ENCODE peak calls at places on chromosomes 2 and 18, in ten cellular contexts. Z, A, T, J, C, Q, K, S, E and W are unnamed samples.

GRCh38 chr2:39871291-39871761 is 92.3 kb upstream of the THUMPD2 start:
- DNase-seq in Z (no peak), A (no peak), T (no peak), J (peak; percentile 24), C (no peak), Q (no peak), K (no peak), S (no peak), E (no peak), W (peak; percentile 9)

GRCh38 chr2:237734905-237735623 is 63.5 kb upstream of the RBM44 start:
- DNase-seq in Z (no peak), A (no peak), T (no peak), J (no peak), C (no peak), Q (no peak), K (no peak), S (no peak), E (no peak), W (no peak)

GRCh38 chr2:43199492-43200481 is 26.6 kb downstream of the ZFP36L2 start:
- DNase-seq in Z (peak; percentile 76), A (peak; percentile 86), T (no peak), J (no peak), C (no peak), Q (no peak), K (no peak), S (no peak), E (no peak), W (no peak)

GRCh38 chr18:55786651-55787272 is 198.8 kb upstream of the TCF4 start:
- DNase-seq in Z (no peak), A (no peak), T (no peak), J (no peak), C (no peak), Q (no peak), K (no peak), S (no peak), E (no peak), W (no peak)

GRCh38 chr2:77479895-77480294 is 42.3 kb downstream of the LRRTM4 start:
- DNase-seq in Z (no peak), A (no peak), T (no peak), J (no peak), C (no peak), Q (no peak), K (no peak), S (no peak), E (no peak), W (no peak)

GRCh38 chr2:192029089-192029488 is 165.6 kb downstream of the TMEFF2 start:
- DNase-seq in Z (no peak), A (peak; percentile 89), T (no peak), J (peak; percentile 12), C (no peak), Q (no peak), K (no peak), S (no peak), E (no peak), W (peak; percentile 43)

GRCh38 chr18:12295389-12296086 is 12.5 kb upstream of the TUBB6 start:
- DNase-seq in Z (no peak), A (no peak), T (no peak), J (no peak), C (no peak), Q (no peak), K (no peak), S (no peak), E (no peak), W (no peak)

GRCh38 chr2:224722777-224723176 is 6.6 kb upstream of the CCDC195 start:
- DNase-seq in Z (no peak), A (no peak), T (no peak), J (no peak), C (no peak), Q (no peak), K (no peak), S (no peak), E (no peak), W (no peak)

GRCh38 chr2:42640261-42640660 is 71.8 kb downstream of the MTA3 start:
- DNase-seq in Z (no peak), A (no peak), T (no peak), J (no peak), C (no peak), Q (no peak), K (no peak), S (no peak), E (no peak), W (no peak)

GRCh38 chr2:172048195-172048995 is 36.9 kb upstream of the DLX1 start:
- DNase-seq in Z (no peak), A (no peak), T (no peak), J (no peak), C (no peak), Q (no peak), K (no peak), S (no peak), E (no peak), W (no peak)

GRCh38 chr2:72141881-72142742 is 5.5 kb downstream of the CYP26B1 start:
- DNase-seq in Z (no peak), A (peak; percentile 60), T (peak; percentile 15), J (no peak), C (peak; percentile 9), Q (no peak), K (no peak), S (no peak), E (no peak), W (peak; percentile 9)

GRCh38 chr2:202376460-202377307 is 557 bp downstream of the BMPR2 start:
- DNase-seq in Z (peak; percentile 50), A (no peak), T (peak; percentile 58), J (peak; percentile 53), C (peak; percentile 46), Q (peak; percentile 47), K (no peak), S (peak; percentile 45), E (no peak), W (peak; percentile 42)

DNA sequence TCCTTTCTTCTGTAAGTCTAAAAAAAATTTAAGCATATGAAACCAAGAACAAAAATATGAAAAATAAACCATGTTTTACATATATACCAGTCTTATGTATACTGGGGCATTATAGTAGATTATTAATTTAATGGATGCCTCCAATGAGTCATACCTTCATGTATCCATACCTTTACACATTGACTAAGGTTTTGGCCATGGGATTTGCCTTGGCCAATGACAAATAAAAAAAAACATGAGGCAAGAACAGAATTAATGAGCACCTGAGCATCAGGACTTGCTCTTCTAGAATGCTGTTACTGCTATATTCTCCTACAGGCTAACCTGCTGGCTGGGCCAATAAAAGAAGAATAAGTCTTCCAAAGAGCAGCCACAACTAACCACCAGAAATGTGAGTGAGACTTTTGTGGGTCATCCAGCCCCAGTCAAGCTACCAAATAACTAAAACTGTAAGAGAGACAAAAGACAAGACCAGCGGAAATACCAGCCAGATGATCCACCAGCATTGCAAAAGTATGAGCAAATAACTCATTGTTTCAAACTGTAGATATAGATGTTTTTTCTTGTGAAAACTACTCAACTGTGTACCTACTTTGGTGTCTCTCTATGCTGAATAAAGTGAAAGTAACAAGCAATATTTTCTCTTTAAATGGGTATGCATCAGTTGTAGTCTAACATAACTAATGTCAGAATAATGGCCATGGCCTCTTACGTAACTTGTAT is 749.6 kb upstream of the VRK2 start:
- DNase-seq in Z (no peak), A (no peak), T (no peak), J (no peak), C (no peak), Q (no peak), K (no peak), S (no peak), E (no peak), W (no peak)
- H3K4me3 ChIP-seq in Z (no peak overlapping the region), A (no peak overlapping the region), T (no peak overlapping the region), J (no peak overlapping the region), C (no peak overlapping the region), Q (no peak overlapping the region), K (no peak overlapping the region), S (no peak overlapping the region), E (no peak overlapping the region), W (no peak overlapping the region)

GRCh38 chr2:198452327-198452726 is 647.9 kb downstream of the PLCL1 start:
- DNase-seq in Z (no peak), A (no peak), T (no peak), J (no peak), C (no peak), Q (no peak), K (no peak), S (no peak), E (no peak), W (no peak)
- H3K27me3 ChIP-seq in Z (no peaks in the 10 kb centered on the region), A (no peaks in the 10 kb centered on the region), T (no peaks in the 10 kb centered on the region), J (no peaks in the 10 kb centered on the region), C (no peaks in the 10 kb centered on the region), Q (no peaks in the 10 kb centered on the region), K (no peaks in the 10 kb centered on the region), S (no peaks in the 10 kb centered on the region), E (no peaks in the 10 kb centered on the region), W (no peaks in the 10 kb centered on the region)

GRCh38 chr2:215215637-215216036 is 77.2 kb upstream of the ABCA12 start:
- DNase-seq in Z (no peak), A (no peak), T (no peak), J (no peak), C (no peak), Q (no peak), K (no peak), S (no peak), E (no peak), W (no peak)
- H3K9me3 ChIP-seq in Z (no peaks in the 10 kb centered on the region), A (peaks cover 43% of the 10 kb centered on the region), T (no peaks in the 10 kb centered on the region), J (peaks cover 11% of the 10 kb centered on the region), C (no peaks in the 10 kb centered on the region), Q (no peaks in the 10 kb centered on the region), K (no peaks in the 10 kb centered on the region), S (no peaks in the 10 kb centered on the region), E (no peaks in the 10 kb centered on the region), W (peaks cover 7% of the 10 kb centered on the region)

GRCh38 chr2:215826838-215827441 is 186.4 kb downstream of the MREG start:
- DNase-seq in Z (no peak), A (no peak), T (no peak), J (no peak), C (no peak), Q (no peak), K (no peak), S (no peak), E (no peak), W (no peak)
- H3K4me3 ChIP-seq in Z (no peak overlapping the region), A (no peak overlapping the region), T (no peak overlapping the region), J (no peak overlapping the region), C (no peak overlapping the region), Q (no peak overlapping the region), K (no peak overlapping the region), S (no peak overlapping the region), E (no peak overlapping the region), W (no peak overlapping the region)

GRCh38 chr18:911025-911424 is 6.4 kb downstream of the ADCYAP1 start:
- DNase-seq in Z (no peak), A (no peak), T (no peak), J (peak; percentile 34), C (no peak), Q (no peak), K (no peak), S (no peak), E (no peak), W (no peak)
- H3K27me3 ChIP-seq in Z (peaks cover 15% of the 10 kb centered on the region), A (peaks cover 95% of the 10 kb centered on the region), T (peaks cover 41% of the 10 kb centered on the region), J (no peaks in the 10 kb centered on the region), C (peaks cover 35% of the 10 kb centered on the region), Q (peaks cover 25% of the 10 kb centered on the region), K (peaks cover 17% of the 10 kb centered on the region), S (peaks cover 33% of the 10 kb centered on the region), E (peaks cover 23% of the 10 kb centered on the region), W (peaks cover 29% of the 10 kb centered on the region)

GRCh38 chr18:35278085-35278484 is 11.9 kb downstream of the ZSCAN30 start:
- DNase-seq in Z (no peak), A (no peak), T (no peak), J (no peak), C (no peak), Q (no peak), K (no peak), S (no peak), E (no peak), W (no peak)
- H3K9me3 ChIP-seq in Z (no peaks in the 10 kb centered on the region), A (peaks cover 65% of the 10 kb centered on the region), T (no peaks in the 10 kb centered on the region), J (peaks cover 7% of the 10 kb centered on the region), C (no peaks in the 10 kb centered on the region), Q (no peaks in the 10 kb centered on the region), K (no peaks in the 10 kb centered on the region), S (no peaks in the 10 kb centered on the region), E (no peaks in the 10 kb centered on the region), W (no peaks in the 10 kb centered on the region)